ENCODE peak calls at places on chromosome 14, in seven cellular contexts. G is endothelial cell, S is posterior cingulate gyrus, N is neural crest cell, E is SK-N-DZ, K is A549, M is neural progenitor cell. R is an unnamed sample.

GRCh38 chr14:91405724-91406435 is 11.7 kb downstream of the CCDC88C start:
- DNase-seq in G (no peak), S (no peak), N (no peak), E (no peak), K (no peak), M (no peak), R (no peak)

GRCh38 chr14:50527970-50528369 is 4.4 kb downstream of the MAP4K5 start:
- DNase-seq in G (no peak), S (no peak), N (no peak), E (no peak), K (no peak), M (no peak), R (no peak)

GRCh38 chr14:96847451-96847850 is 50.3 kb downstream of the VRK1 start:
- DNase-seq in G (no peak), S (no peak), N (no peak), E (no peak), K (no peak), M (peak; percentile 37), R (no peak)

GRCh38 chr14:31934767-31935266 is 142.3 kb upstream of the ARHGAP5 start:
- DNase-seq in G (peak; percentile 32), S (no peak), N (peak; percentile 18), E (peak; percentile 64), K (peak; percentile 45), M (peak; percentile 69), R (peak; percentile 79)

GRCh38 chr14:52703225-52703624 is 3.8 kb upstream of the PSMC6 start:
- DNase-seq in G (no peak), S (no peak), N (no peak), E (no peak), K (no peak), M (no peak), R (peak; percentile 96)

GRCh38 chr14:96189288-96189711 is 15.3 kb upstream of the BDKRB2 start:
- DNase-seq in G (no peak), S (no peak), N (no peak), E (no peak), K (no peak), M (no peak), R (no peak)

GRCh38 chr14:21107360-21107781 is 6.5 kb downstream of the TMEM253 start:
- DNase-seq in G (no peak), S (no peak), N (no peak), E (no peak), K (no peak), M (no peak), R (peak; percentile 48)

GRCh38 chr14:34722723-34723545 is 8.5 kb upstream of the CFL2 start:
- DNase-seq in G (peak; percentile 39), S (peak; percentile 48), N (peak; percentile 39), E (peak; percentile 62), K (peak; percentile 84), M (peak; percentile 32), R (peak; percentile 54)

GRCh38 chr14:72907327-72907826 is 13.5 kb upstream of the DPF3 start:
- DNase-seq in G (no peak), S (no peak), N (no peak), E (no peak), K (no peak), M (no peak), R (no peak)

GRCh38 chr14:22837059-22837749 is 819 bp downstream of the MMP14 start:
- DNase-seq in G (no peak), S (peak; percentile 38), N (peak; percentile 41), E (no peak), K (no peak), M (peak; percentile 53), R (no peak)

GRCh38 chr14:103848720-103849077 is 1.3 kb upstream of the PPP1R13B start:
- DNase-seq in G (no peak), S (no peak), N (no peak), E (no peak), K (no peak), M (no peak), R (no peak)

GRCh38 chr14:23512156-23512555 is 39.4 kb downstream of the ZFHX2 start:
- DNase-seq in G (no peak), S (peak; percentile 30), N (no peak), E (no peak), K (no peak), M (no peak), R (no peak)

GRCh38 chr14:54148251-54148650 is 191.6 kb upstream of the BMP4 start:
- DNase-seq in G (no peak), S (no peak), N (no peak), E (no peak), K (no peak), M (no peak), R (no peak)

GRCh38 chr14:78091361-78091760 is 78.8 kb upstream of the NRXN3 start:
- DNase-seq in G (no peak), S (no peak), N (no peak), E (no peak), K (no peak), M (no peak), R (no peak)

GRCh38 chr14:88023658-88024187 is 18.8 kb downstream of the GPR65 start:
- DNase-seq in G (no peak), S (no peak), N (no peak), E (no peak), K (no peak), M (no peak), R (no peak)

GRCh38 chr14:24251880-24252288 is 9.5 kb upstream of the TINF2 start:
- DNase-seq in G (no peak), S (no peak), N (no peak), E (no peak), K (no peak), M (no peak), R (peak; percentile 53)

GRCh38 chr14:71803539-71804260 is 128.5 kb upstream of the RGS6 start:
- DNase-seq in G (no peak), S (no peak), N (no peak), E (no peak), K (peak; percentile 10), M (no peak), R (peak; percentile 77)

GRCh38 chr14:23441076-23441475 is 5.6 kb upstream of the MYH7 start:
- DNase-seq in G (no peak), S (no peak), N (no peak), E (no peak), K (no peak), M (no peak), R (no peak)

GRCh38 chr14:32620724-32621123 is 291.6 kb downstream of the AKAP6 start:
- DNase-seq in G (no peak), S (no peak), N (no peak), E (no peak), K (no peak), M (no peak), R (no peak)

GRCh38 chr14:96501383-96501745 is 818 bp upstream of the PAPOLA start:
- DNase-seq in G (peak; percentile 7), S (no peak), N (no peak), E (no peak), K (no peak), M (no peak), R (no peak)

GRCh38 chr14:93745603-93746273 is 42.5 kb downstream of the PRIMA1 start:
- DNase-seq in G (no peak), S (no peak), N (no peak), E (peak; percentile 13), K (no peak), M (no peak), R (no peak)

GRCh38 chr14:100748403-100748802 is 21.7 kb downstream of the DLK1 start:
- DNase-seq in G (no peak), S (no peak), N (no peak), E (no peak), K (no peak), M (no peak), R (no peak)

GRCh38 chr14:99195602-99196309 is 76.2 kb downstream of the BCL11B start:
- DNase-seq in G (no peak), S (no peak), N (no peak), E (no peak), K (no peak), M (no peak), R (peak; percentile 75)

GRCh38 chr14:50874842-50875241 is 3.0 kb downstream of the ABHD12B start:
- DNase-seq in G (no peak), S (no peak), N (no peak), E (no peak), K (no peak), M (no peak), R (no peak)

GRCh38 chr14:105196228-105196960 is 15.3 kb upstream of the NUDT14 start:
- DNase-seq in G (peak; percentile 95), S (peak; percentile 43), N (peak; percentile 63), E (no peak), K (no peak), M (peak; percentile 96), R (no peak)

GRCh38 chr14:20434701-20435453 is 1.1 kb downstream of the KLHL33 start:
- DNase-seq in G (peak; percentile 7), S (peak; percentile 78), N (no peak), E (no peak), K (no peak), M (no peak), R (no peak)

GRCh38 chr14:57066887-57067513 is 201.7 kb downstream of the EXOC5 start:
- DNase-seq in G (peak; percentile 78), S (peak; percentile 51), N (peak; percentile 59), E (peak; percentile 13), K (peak; percentile 13), M (peak; percentile 82), R (no peak)

GRCh38 chr14:73754911-73755360 is 40.8 kb upstream of the PNMA1 start:
- DNase-seq in G (no peak), S (peak; percentile 40), N (no peak), E (no peak), K (no peak), M (no peak), R (peak; percentile 50)

GRCh38 chr14:86777950-86778602 is 1214.9 kb downstream of the GALC start:
- DNase-seq in G (no peak), S (no peak), N (no peak), E (no peak), K (no peak), M (no peak), R (peak; percentile 94)

GRCh38 chr14:33564774-33565630 is 385.9 kb downstream of the EGLN3 start:
- DNase-seq in G (peak; percentile 7), S (no peak), N (no peak), E (no peak), K (no peak), M (no peak), R (peak; percentile 95)

GRCh38 chr14:105324080-105324778 is 9.7 kb downstream of the PACS2 start:
- DNase-seq in G (no peak), S (no peak), N (no peak), E (no peak), K (no peak), M (peak; percentile 55), R (no peak)

GRCh38 chr14:42715316-42715715 is 1108.6 kb downstream of the LRFN5 start:
- DNase-seq in G (no peak), S (no peak), N (no peak), E (no peak), K (no peak), M (no peak), R (peak; percentile 56)

GRCh38 chr14:37172024-37172869 is at the start of gene SLC25A21:
- DNase-seq in G (peak; percentile 72), S (peak; percentile 78), N (peak; percentile 67), E (no peak), K (peak; percentile 90), M (peak; percentile 85), R (peak; percentile 63)

GRCh38 chr14:77580964-77581505 is 35.4 kb downstream of the SPTLC2 start:
- DNase-seq in G (no peak), S (no peak), N (no peak), E (no peak), K (no peak), M (no peak), R (peak; percentile 74)

GRCh38 chr14:67533754-67534085 is 630 bp downstream of the PLEKHH1 start:
- DNase-seq in G (no peak), S (no peak), N (peak; percentile 15), E (peak; percentile 12), K (no peak), M (peak; percentile 57), R (peak; percentile 34)

GRCh38 chr14:23578560-23579310 is at the start of gene JPH4:
- DNase-seq in G (no peak), S (no peak), N (no peak), E (peak; percentile 76), K (no peak), M (peak; percentile 79), R (no peak)

GRCh38 chr14:95703805-95704204 is 10.1 kb downstream of the TCL1A start:
- DNase-seq in G (no peak), S (no peak), N (no peak), E (no peak), K (no peak), M (no peak), R (no peak)

GRCh38 chr14:77068515-77069200 is 29.4 kb upstream of the CIPC start:
- DNase-seq in G (no peak), S (no peak), N (no peak), E (no peak), K (no peak), M (no peak), R (no peak)

R was measured in renal cortical epithelial cell.